ENCODE peak calls at places on chromosomes 6 and 20, in seven cellular contexts. One of them, this sample, is unnamed.

GRCh38 chr20:15144911-15145310 is 807.5 kb upstream of the FLRT3 start:
- DNase-seq in MCF 10A: no peak
- DNase-seq in cardiac muscle cell: no peak
- DNase-seq in dorsolateral prefrontal cortex: no peak
- DNase-seq in WTC11: no peak
- DNase-seq in esophagus squamous epithelium: no peak
- DNase-seq in prostate gland: no peak
- DNase-seq in this sample: no peak

GRCh38 chr6:20158691-20159090 is 53.6 kb downstream of the MBOAT1 start:
- DNase-seq in MCF 10A: no peak
- DNase-seq in cardiac muscle cell: no peak
- DNase-seq in dorsolateral prefrontal cortex: no peak
- DNase-seq in WTC11: no peak
- DNase-seq in esophagus squamous epithelium: no peak
- DNase-seq in prostate gland: no peak
- DNase-seq in this sample: no peak

GRCh38 chr6:132598473-132598872 is 8.9 kb upstream of the TAAR5 start:
- DNase-seq in MCF 10A: peak
- DNase-seq in cardiac muscle cell: peak
- DNase-seq in dorsolateral prefrontal cortex: no peak
- DNase-seq in WTC11: peak
- DNase-seq in esophagus squamous epithelium: no peak
- DNase-seq in prostate gland: no peak
- DNase-seq in this sample: no peak

GRCh38 chr6:130517444-130517931 is 151.7 kb downstream of the TMEM200A start:
- DNase-seq in MCF 10A: peak
- DNase-seq in cardiac muscle cell: no peak
- DNase-seq in dorsolateral prefrontal cortex: no peak
- DNase-seq in WTC11: no peak
- DNase-seq in esophagus squamous epithelium: no peak
- DNase-seq in prostate gland: no peak
- DNase-seq in this sample: no peak

GRCh38 chr6:108765495-108765894 is 82.7 kb upstream of the ARMC2 start:
- DNase-seq in MCF 10A: no peak
- DNase-seq in cardiac muscle cell: no peak
- DNase-seq in dorsolateral prefrontal cortex: no peak
- DNase-seq in WTC11: no peak
- DNase-seq in esophagus squamous epithelium: no peak
- DNase-seq in prostate gland: no peak
- DNase-seq in this sample: no peak

GRCh38 chr6:102759415-102759814 is 1365.9 kb downstream of the GRIK2 start:
- DNase-seq in MCF 10A: no peak
- DNase-seq in cardiac muscle cell: no peak
- DNase-seq in dorsolateral prefrontal cortex: no peak
- DNase-seq in WTC11: no peak
- DNase-seq in esophagus squamous epithelium: no peak
- DNase-seq in prostate gland: no peak
- DNase-seq in this sample: no peak

GRCh38 chr6:159522877-159523547 is 170.0 kb downstream of the SOD2 start:
- DNase-seq in MCF 10A: no peak
- DNase-seq in cardiac muscle cell: no peak
- DNase-seq in dorsolateral prefrontal cortex: no peak
- DNase-seq in WTC11: no peak
- DNase-seq in esophagus squamous epithelium: no peak
- DNase-seq in prostate gland: no peak
- DNase-seq in this sample: no peak

GRCh38 chr6:82364087-82365010 is 732 bp downstream of the TPBG start:
- DNase-seq in MCF 10A: peak
- DNase-seq in cardiac muscle cell: peak
- DNase-seq in dorsolateral prefrontal cortex: peak
- DNase-seq in WTC11: peak
- DNase-seq in esophagus squamous epithelium: no peak
- DNase-seq in prostate gland: peak
- DNase-seq in this sample: peak

GRCh38 chr6:356828-357251 is 34.7 kb upstream of the IRF4 start:
- DNase-seq in MCF 10A: no peak
- DNase-seq in cardiac muscle cell: no peak
- DNase-seq in dorsolateral prefrontal cortex: no peak
- DNase-seq in WTC11: no peak
- DNase-seq in esophagus squamous epithelium: no peak
- DNase-seq in prostate gland: no peak
- DNase-seq in this sample: no peak

GRCh38 chr20:33995053-33995816 is 1.5 kb downstream of the RALY start:
- DNase-seq in MCF 10A: no peak
- DNase-seq in cardiac muscle cell: peak
- DNase-seq in dorsolateral prefrontal cortex: no peak
- DNase-seq in WTC11: no peak
- DNase-seq in esophagus squamous epithelium: no peak
- DNase-seq in prostate gland: no peak
- DNase-seq in this sample: no peak

GRCh38 chr6:36844232-36845170 is 5.3 kb upstream of the CPNE5 start:
- DNase-seq in MCF 10A: no peak
- DNase-seq in cardiac muscle cell: no peak
- DNase-seq in dorsolateral prefrontal cortex: no peak
- DNase-seq in WTC11: no peak
- DNase-seq in esophagus squamous epithelium: no peak
- DNase-seq in prostate gland: no peak
- DNase-seq in this sample: no peak

GRCh38 chr6:123855493-123855892 is 51.8 kb downstream of the NKAIN2 start:
- DNase-seq in MCF 10A: no peak
- DNase-seq in cardiac muscle cell: no peak
- DNase-seq in dorsolateral prefrontal cortex: no peak
- DNase-seq in WTC11: no peak
- DNase-seq in esophagus squamous epithelium: no peak
- DNase-seq in prostate gland: no peak
- DNase-seq in this sample: no peak

GRCh38 chr20:41643504-41643938 is 25.3 kb upstream of the CHD6 start:
- DNase-seq in MCF 10A: peak
- DNase-seq in cardiac muscle cell: peak
- DNase-seq in dorsolateral prefrontal cortex: peak
- DNase-seq in WTC11: no peak
- DNase-seq in esophagus squamous epithelium: no peak
- DNase-seq in prostate gland: peak
- DNase-seq in this sample: no peak

GRCh38 chr6:57316581-57317059 is 810 bp upstream of the PRIM2 start:
- DNase-seq in MCF 10A: peak
- DNase-seq in cardiac muscle cell: peak
- DNase-seq in dorsolateral prefrontal cortex: peak
- DNase-seq in WTC11: peak
- DNase-seq in esophagus squamous epithelium: peak
- DNase-seq in prostate gland: peak
- DNase-seq in this sample: peak

GRCh38 chr20:62303327-62304226 is 780 bp downstream of the ADRM1 start:
- DNase-seq in MCF 10A: peak
- DNase-seq in cardiac muscle cell: no peak
- DNase-seq in dorsolateral prefrontal cortex: no peak
- DNase-seq in WTC11: no peak
- DNase-seq in esophagus squamous epithelium: no peak
- DNase-seq in prostate gland: no peak
- DNase-seq in this sample: peak

GRCh38 chr20:32458837-32459220 is 100.7 kb downstream of the ASXL1 start:
- DNase-seq in MCF 10A: no peak
- DNase-seq in cardiac muscle cell: no peak
- DNase-seq in dorsolateral prefrontal cortex: no peak
- DNase-seq in WTC11: no peak
- DNase-seq in esophagus squamous epithelium: no peak
- DNase-seq in prostate gland: no peak
- DNase-seq in this sample: no peak

GRCh38 chr6:27894839-27895762 is 17.1 kb downstream of the OR2B2 start:
- DNase-seq in MCF 10A: peak
- DNase-seq in cardiac muscle cell: peak
- DNase-seq in dorsolateral prefrontal cortex: no peak
- DNase-seq in WTC11: no peak
- DNase-seq in esophagus squamous epithelium: no peak
- DNase-seq in prostate gland: peak
- DNase-seq in this sample: no peak

GRCh38 chr6:81735756-81736380 is 16.6 kb downstream of the TENT5A start:
- DNase-seq in MCF 10A: peak
- DNase-seq in cardiac muscle cell: no peak
- DNase-seq in dorsolateral prefrontal cortex: no peak
- DNase-seq in WTC11: no peak
- DNase-seq in esophagus squamous epithelium: no peak
- DNase-seq in prostate gland: no peak
- DNase-seq in this sample: no peak

GRCh38 chr20:1863296-1863695 is 31.9 kb upstream of the SIRPA start:
- DNase-seq in MCF 10A: peak
- DNase-seq in cardiac muscle cell: no peak
- DNase-seq in dorsolateral prefrontal cortex: no peak
- DNase-seq in WTC11: no peak
- DNase-seq in esophagus squamous epithelium: no peak
- DNase-seq in prostate gland: no peak
- DNase-seq in this sample: no peak

GRCh38 chr20:5863040-5863811 is 87.1 kb downstream of the TRMT6 start:
- DNase-seq in MCF 10A: peak
- DNase-seq in cardiac muscle cell: peak
- DNase-seq in dorsolateral prefrontal cortex: no peak
- DNase-seq in WTC11: no peak
- DNase-seq in esophagus squamous epithelium: no peak
- DNase-seq in prostate gland: no peak
- DNase-seq in this sample: no peak

GRCh38 chr6:29737707-29738630 is 14.7 kb downstream of the HLA-F start:
- DNase-seq in MCF 10A: peak
- DNase-seq in cardiac muscle cell: peak
- DNase-seq in dorsolateral prefrontal cortex: no peak
- DNase-seq in WTC11: peak
- DNase-seq in esophagus squamous epithelium: no peak
- DNase-seq in prostate gland: peak
- DNase-seq in this sample: no peak

GRCh38 chr20:62935968-62936585 is 1.9 kb upstream of the GID8 start:
- DNase-seq in MCF 10A: no peak
- DNase-seq in cardiac muscle cell: no peak
- DNase-seq in dorsolateral prefrontal cortex: no peak
- DNase-seq in WTC11: no peak
- DNase-seq in esophagus squamous epithelium: no peak
- DNase-seq in prostate gland: no peak
- DNase-seq in this sample: no peak

GRCh38 chr6:163983601-163984445 is 569.3 kb downstream of the QKI start:
- DNase-seq in MCF 10A: no peak
- DNase-seq in cardiac muscle cell: no peak
- DNase-seq in dorsolateral prefrontal cortex: no peak
- DNase-seq in WTC11: no peak
- DNase-seq in esophagus squamous epithelium: no peak
- DNase-seq in prostate gland: no peak
- DNase-seq in this sample: no peak

GRCh38 chr6:53532061-53532797 is 12.7 kb downstream of the GCLC start:
- DNase-seq in MCF 10A: no peak
- DNase-seq in cardiac muscle cell: no peak
- DNase-seq in dorsolateral prefrontal cortex: no peak
- DNase-seq in WTC11: no peak
- DNase-seq in esophagus squamous epithelium: no peak
- DNase-seq in prostate gland: no peak
- DNase-seq in this sample: no peak

DNA sequence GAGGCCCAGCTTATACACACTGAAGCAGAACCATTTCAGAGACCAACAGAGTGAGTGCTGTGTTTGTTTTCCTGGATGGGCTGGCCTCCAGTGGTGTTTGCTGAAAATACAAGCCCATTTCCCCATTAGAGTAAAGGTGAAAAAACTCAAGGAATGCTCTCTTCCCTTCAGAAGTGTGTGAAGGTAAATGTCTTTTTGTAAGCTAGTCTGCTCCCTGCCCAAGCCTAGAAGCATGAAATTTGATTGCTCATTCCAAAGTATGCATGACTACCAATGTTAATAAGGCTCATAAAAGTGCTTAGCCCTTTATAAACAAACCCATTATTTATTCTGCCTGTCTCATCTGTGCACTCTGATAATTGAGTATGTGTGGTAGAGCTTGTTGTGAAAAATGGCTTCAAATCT is 59.1 kb downstream of the ADGRF1 start:
- DNase-seq in MCF 10A: no peak
- DNase-seq in cardiac muscle cell: no peak
- DNase-seq in dorsolateral prefrontal cortex: no peak
- DNase-seq in WTC11: no peak
- DNase-seq in esophagus squamous epithelium: no peak
- DNase-seq in prostate gland: peak
- DNase-seq in this sample: no peak
- TF ChIP-seq CTCF in MCF 10A: no peak
- TF ChIP-seq CTCF in cardiac muscle cell: no peak
- TF ChIP-seq CTCF in dorsolateral prefrontal cortex: no peak
- TF ChIP-seq CTCF in WTC11: no peak
- TF ChIP-seq CTCF in esophagus squamous epithelium: no peak
- TF ChIP-seq CTCF in prostate gland: no peak
- TF ChIP-seq CTCF in this sample: no peak

GRCh38 chr6:56246941-56247653 is at the start of gene COL21A1:
- DNase-seq in MCF 10A: no peak
- DNase-seq in cardiac muscle cell: peak
- DNase-seq in dorsolateral prefrontal cortex: peak
- DNase-seq in WTC11: peak
- DNase-seq in esophagus squamous epithelium: no peak
- DNase-seq in prostate gland: peak
- DNase-seq in this sample: peak
- TF ChIP-seq CTCF in MCF 10A: no peak
- TF ChIP-seq CTCF in cardiac muscle cell: peak
- TF ChIP-seq CTCF in dorsolateral prefrontal cortex: no peak
- TF ChIP-seq CTCF in WTC11: no peak
- TF ChIP-seq CTCF in esophagus squamous epithelium: no peak
- TF ChIP-seq CTCF in prostate gland: no peak
- TF ChIP-seq CTCF in this sample: peak

GRCh38 chr6:44462335-44462734 is 74.8 kb downstream of the CDC5L start:
- DNase-seq in MCF 10A: no peak
- DNase-seq in cardiac muscle cell: no peak
- DNase-seq in dorsolateral prefrontal cortex: no peak
- DNase-seq in WTC11: no peak
- DNase-seq in esophagus squamous epithelium: no peak
- DNase-seq in prostate gland: no peak
- DNase-seq in this sample: no peak
- TF ChIP-seq CTCF in MCF 10A: no peak
- TF ChIP-seq CTCF in cardiac muscle cell: no peak
- TF ChIP-seq CTCF in dorsolateral prefrontal cortex: no peak
- TF ChIP-seq CTCF in WTC11: no peak
- TF ChIP-seq CTCF in esophagus squamous epithelium: no peak
- TF ChIP-seq CTCF in prostate gland: no peak
- TF ChIP-seq CTCF in this sample: no peak

DNA sequence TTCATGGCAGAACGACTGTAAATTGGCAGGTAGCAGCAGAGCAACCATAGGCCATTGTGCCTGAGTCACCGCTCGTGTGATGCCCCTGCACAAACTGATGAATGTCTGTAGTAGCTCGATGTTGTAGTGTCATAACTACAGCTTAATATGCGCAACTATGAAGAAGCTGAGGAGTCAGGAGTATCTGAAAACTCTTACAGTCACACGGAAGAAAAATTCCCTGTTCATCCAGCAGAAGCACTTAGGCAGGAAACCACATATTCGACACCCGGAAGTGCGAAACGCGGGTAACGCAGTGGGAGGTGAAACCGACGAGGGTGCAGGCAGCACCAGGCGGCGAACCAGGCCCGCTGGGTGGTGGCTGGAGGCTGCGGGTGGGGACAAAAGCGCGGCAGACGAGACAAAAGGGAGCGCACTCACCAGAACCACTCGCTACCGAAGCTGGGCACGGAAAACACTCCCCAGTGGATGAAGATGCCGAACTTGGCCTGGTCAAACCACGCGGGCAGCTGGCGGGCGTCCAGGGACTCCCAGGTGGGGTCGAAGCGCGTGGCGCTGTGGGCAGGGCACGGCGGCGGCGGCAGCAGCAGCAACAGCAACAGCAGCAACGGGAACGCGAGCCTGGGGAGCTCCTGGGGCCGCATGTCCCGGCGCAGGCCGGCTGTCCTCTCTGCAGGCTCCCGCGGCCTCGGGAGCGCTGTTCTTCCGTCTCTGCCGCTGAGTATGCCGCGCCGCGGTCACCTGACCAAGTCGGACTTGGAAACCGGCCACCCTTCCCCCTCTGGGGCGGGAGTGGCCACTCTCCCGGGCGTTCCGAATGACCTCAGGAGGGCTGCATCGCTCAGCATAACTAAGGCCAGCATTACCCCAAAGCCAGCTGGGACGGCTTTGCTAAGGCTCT is at the start of gene FUCA2:
- DNase-seq in MCF 10A: peak
- DNase-seq in cardiac muscle cell: peak
- DNase-seq in dorsolateral prefrontal cortex: peak
- DNase-seq in WTC11: peak
- DNase-seq in esophagus squamous epithelium: peak
- DNase-seq in prostate gland: peak
- DNase-seq in this sample: peak
- TF ChIP-seq CTCF in MCF 10A: no peak
- TF ChIP-seq CTCF in cardiac muscle cell: no peak
- TF ChIP-seq CTCF in dorsolateral prefrontal cortex: peak
- TF ChIP-seq CTCF in WTC11: no peak
- TF ChIP-seq CTCF in esophagus squamous epithelium: peak
- TF ChIP-seq CTCF in prostate gland: no peak
- TF ChIP-seq CTCF in this sample: peak

This sample was measured in progenitor cell of endocrine pancreas.